ENCODE peak calls at places on chromosomes 13 and 19, in ten cellular contexts. Z is neural crest cell, P is neural progenitor cell, I is thoracic aorta, E is tibial nerve, O is T follicular helper cell, C is caudate nucleus, D is T-helper 2 cell, U is C1 segment of cervical spinal cord, B is osteoblast. L is an unnamed sample.

GRCh38 chr19:46715620-46716012 is 1.3 kb downstream of the PRKD2 start:
- DNase-seq in I (no peak), E (no peak), C (no peak), D (no peak), P (peak; percentile 24), U (no peak), B (peak; percentile 18), Z (no peak), O (no peak), L (no peak)

GRCh38 chr19:13887039-13887438 is 10.1 kb downstream of the NANOS3 start:
- DNase-seq in Z (no peak), D (no peak), P (no peak), I (no peak), U (no peak), C (no peak), O (no peak), E (no peak), B (peak; percentile 68), L (no peak)

GRCh38 chr19:49884760-49885159 is 7.3 kb downstream of the TBC1D17 start:
- DNase-seq in P (no peak), U (no peak), B (no peak), C (no peak), O (no peak), D (no peak), I (no peak), Z (no peak), E (no peak), L (no peak)

GRCh38 chr19:44757057-44757734 is 8.7 kb downstream of the BCL3 start:
- DNase-seq in D (no peak), O (no peak), C (no peak), Z (peak; percentile 29), B (peak; percentile 81), U (no peak), E (peak; percentile 61), P (peak; percentile 66), I (peak; percentile 47), L (peak; percentile 79)

GRCh38 chr13:99661791-99662190 is 160.5 kb downstream of the TM9SF2 start:
- DNase-seq in C (no peak), E (no peak), O (no peak), P (peak; percentile 93), B (no peak), D (no peak), I (no peak), Z (no peak), U (no peak), L (no peak)

GRCh38 chr19:8832132-8833021 is at the start of the genes MBD3L1 and ZNF558:
- DNase-seq in P (peak; percentile 97), D (peak; percentile 98), C (peak; percentile 97), O (peak; percentile 99), U (peak; percentile 100), E (peak; percentile 98), I (peak; percentile 99), Z (peak; percentile 95), B (peak; percentile 98), L (peak; percentile 99)

GRCh38 chr19:10784257-10784656 is 51.8 kb downstream of the TMED1 start:
- DNase-seq in P (no peak), U (no peak), I (no peak), E (no peak), O (no peak), C (no peak), D (no peak), B (no peak), Z (no peak), L (peak; percentile 55)

GRCh38 chr13:111043575-111043982 is 71.5 kb upstream of the ARHGEF7 start:
- DNase-seq in C (no peak), D (no peak), B (no peak), I (no peak), U (no peak), P (no peak), O (no peak), Z (no peak), E (no peak), L (peak; percentile 73)

GRCh38 chr13:99983401-99984133 is 2.0 kb downstream of the ZIC2 start:
- DNase-seq in C (no peak), P (peak; percentile 48), D (no peak), I (no peak), B (peak; percentile 69), U (no peak), Z (no peak), O (no peak), E (no peak), L (no peak)

GRCh38 chr19:45451181-45451849 is 16.5 kb upstream of the FOSB start:
- DNase-seq in P (no peak), C (no peak), U (no peak), O (peak; percentile 54), E (no peak), D (no peak), B (peak; percentile 93), Z (no peak), I (no peak), L (no peak)

GRCh38 chr13:113129921-113130750 is 7.5 kb downstream of the F10 start:
- DNase-seq in I (no peak), B (peak; percentile 93), O (no peak), P (no peak), D (no peak), Z (no peak), E (no peak), U (no peak), C (no peak), L (no peak)

GRCh38 chr13:34863360-34864135 is 78.5 kb upstream of the NBEA start:
- DNase-seq in I (no peak), B (no peak), D (no peak), P (no peak), C (no peak), Z (no peak), O (no peak), E (no peak), U (no peak), L (no peak)

GRCh38 chr19:51688665-51689571 is 4.2 kb upstream of the SPACA6 start:
- DNase-seq in D (no peak), O (no peak), Z (peak; percentile 55), C (peak; percentile 83), I (peak; percentile 74), B (peak; percentile 96), U (peak; percentile 90), P (peak; percentile 91), E (peak; percentile 90), L (peak; percentile 93)

GRCh38 chr19:3450796-3451411 is 29.4 kb downstream of the SMIM24 start:
- DNase-seq in C (no peak), U (no peak), D (no peak), O (no peak), I (peak; percentile 81), E (peak; percentile 52), B (peak; percentile 99), P (no peak), Z (no peak), L (no peak)

GRCh38 chr13:93218583-93218982 is 8.0 kb upstream of the GPC6 start:
- DNase-seq in C (no peak), Z (no peak), I (no peak), P (no peak), U (no peak), E (no peak), O (no peak), D (no peak), B (no peak), L (no peak)

GRCh38 chr13:106176103-106176502 is 359.4 kb downstream of the EFNB2 start:
- DNase-seq in C (no peak), I (no peak), O (no peak), D (no peak), U (no peak), B (peak; percentile 65), Z (no peak), E (no peak), P (no peak), L (no peak)